ENCODE peak calls at places on chromosomes 13 and 19, in seven cellular contexts. X, Q, F, C, B, Y and J are unnamed samples.

GRCh38 chr13:48333976-48334375 is 30.4 kb downstream of the RB1 start:
- DNase-seq in X (peak; percentile 36), Q (no peak), F (no peak), C (no peak), B (no peak), Y (peak; percentile 4), J (peak; percentile 23)

GRCh38 chr13:45873491-45874360 is 22.2 kb upstream of the SIAH3 start:
- DNase-seq in X (no peak), Q (no peak), F (no peak), C (no peak), B (no peak), Y (peak; percentile 26), J (no peak)

GRCh38 chr13:59488436-59488835 is 675.3 kb downstream of the DIAPH3 start:
- DNase-seq in X (no peak), Q (no peak), F (no peak), C (no peak), B (no peak), Y (no peak), J (peak; percentile 52)

GRCh38 chr13:50227356-50227755 is 212.1 kb downstream of the KCNRG start:
- DNase-seq in X (no peak), Q (no peak), F (no peak), C (no peak), B (no peak), Y (no peak), J (no peak)

GRCh38 chr13:36872621-36873020 is 47.4 kb downstream of the SMAD9 start:
- DNase-seq in X (no peak), Q (no peak), F (no peak), C (peak; percentile 28), B (no peak), Y (no peak), J (no peak)

GRCh38 chr13:39419866-39420265 is 183.1 kb downstream of the LHFPL6 start:
- DNase-seq in X (no peak), Q (no peak), F (no peak), C (no peak), B (no peak), Y (no peak), J (no peak)

GRCh38 chr19:12035220-12036172 is at the start of gene ZNF433:
- DNase-seq in X (peak; percentile 71), Q (peak; percentile 96), F (peak; percentile 94), C (peak; percentile 97), B (peak; percentile 36), Y (peak; percentile 87), J (peak; percentile 82)

GRCh38 chr13:94917814-94918213 is 205.5 kb upstream of the SOX21 start:
- DNase-seq in X (no peak), Q (no peak), F (no peak), C (no peak), B (no peak), Y (peak; percentile 8), J (no peak)

GRCh38 chr19:15629003-15629880 is 11.5 kb upstream of the CYP4F3 start:
- DNase-seq in X (peak; percentile 19), Q (peak; percentile 84), F (no peak), C (peak; percentile 83), B (peak; percentile 2), Y (peak; percentile 4), J (peak; percentile 47)

GRCh38 chr13:96662036-96662435 is 332.2 kb downstream of the OXGR1 start:
- DNase-seq in X (no peak), Q (no peak), F (no peak), C (no peak), B (no peak), Y (no peak), J (no peak)

GRCh38 chr19:50005428-50005827 is 19.7 kb downstream of the VRK3 start:
- DNase-seq in X (no peak), Q (no peak), F (no peak), C (no peak), B (no peak), Y (no peak), J (no peak)

GRCh38 chr13:29799041-29799440 is 51.4 kb downstream of the UBL3 start:
- DNase-seq in X (no peak), Q (no peak), F (no peak), C (no peak), B (no peak), Y (no peak), J (no peak)

GRCh38 chr13:51862965-51863364 is 1.2 kb downstream of the CCDC70 start:
- DNase-seq in X (no peak), Q (no peak), F (no peak), C (no peak), B (no peak), Y (no peak), J (no peak)

GRCh38 chr19:53909471-53910169 is 542 bp downstream of the CACNG7 start:
- DNase-seq in X (no peak), Q (no peak), F (no peak), C (no peak), B (no peak), Y (no peak), J (no peak)

GRCh38 chr19:35346193-35347052 is 1.3 kb upstream of the FFAR1 start:
- DNase-seq in X (no peak), Q (peak; percentile 41), F (peak; percentile 48), C (no peak), B (no peak), Y (no peak), J (no peak)

GRCh38 chr13:90997951-90998350 is 349.5 kb upstream of the MIR17HG start:
- DNase-seq in X (no peak), Q (no peak), F (no peak), C (no peak), B (no peak), Y (no peak), J (no peak)

GRCh38 chr13:58399263-58399662 is 767.7 kb downstream of the PCDH17 start:
- DNase-seq in X (no peak), Q (no peak), F (no peak), C (no peak), B (no peak), Y (no peak), J (no peak)

GRCh38 chr19:44748426-44749254 is at the start of gene BCL3:
- DNase-seq in X (no peak), Q (peak; percentile 79), F (no peak), C (peak; percentile 87), B (no peak), Y (no peak), J (no peak)

GRCh38 chr13:51895906-51896888 is 34.4 kb downstream of the CCDC70 start:
- DNase-seq in X (peak; percentile 61), Q (no peak), F (no peak), C (peak; percentile 65), B (peak; percentile 7), Y (peak; percentile 62), J (peak; percentile 62)

GRCh38 chr19:13163609-13164364 is 13.6 kb downstream of the IER2 start:
- DNase-seq in X (peak; percentile 83), Q (peak; percentile 83), F (peak; percentile 84), C (peak; percentile 75), B (peak; percentile 67), Y (peak; percentile 85), J (peak; percentile 93)

DNA sequence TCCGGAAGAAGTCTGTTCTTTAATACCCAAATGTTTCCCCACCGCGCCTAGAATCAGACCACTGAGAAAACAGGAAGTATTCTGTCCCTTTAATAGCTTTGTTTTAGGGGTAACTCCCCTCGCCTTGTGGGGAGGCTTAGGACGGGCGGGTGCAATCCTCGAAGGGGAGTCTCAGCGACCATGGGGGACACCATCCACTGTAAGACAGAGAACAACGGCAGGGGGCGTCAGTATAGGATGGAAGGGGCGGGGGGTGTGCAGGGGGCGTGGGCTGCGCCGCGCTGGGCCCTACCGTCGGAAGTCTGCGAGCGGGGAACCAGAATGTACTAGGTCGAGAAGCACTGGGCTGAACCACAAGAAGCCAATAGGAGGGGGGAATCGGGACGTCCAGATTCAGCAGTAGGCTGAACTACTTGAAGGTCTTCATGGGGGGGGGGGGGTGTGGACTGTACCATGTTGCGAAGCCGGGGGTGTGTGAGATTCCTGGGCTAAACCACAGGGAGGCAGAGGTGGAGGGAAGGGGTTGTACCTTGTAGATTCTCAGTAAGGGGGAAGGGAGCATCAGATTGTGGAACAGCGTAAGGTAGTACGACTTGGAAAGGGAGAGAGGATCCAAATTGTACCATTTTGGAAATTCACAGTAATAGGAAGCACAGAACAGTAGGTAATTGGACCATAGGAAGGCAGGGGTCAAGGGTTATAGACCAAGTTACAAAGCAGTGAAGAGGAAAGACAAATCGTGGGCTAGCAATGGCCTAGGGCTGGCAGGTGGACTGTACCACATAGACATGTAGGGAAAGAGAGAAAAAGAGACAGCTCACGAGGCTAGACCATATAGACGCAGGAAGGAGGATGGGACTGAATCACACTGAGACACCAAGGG is 1.0 kb upstream of the DBP start:
- DNase-seq in X (peak; percentile 96), Q (peak; percentile 88), F (peak; percentile 86), C (peak; percentile 88), B (peak; percentile 94), Y (peak; percentile 93), J (peak; percentile 97)
- TF ChIP-seq CTCF in X (peak; percentile 27), Q (no peak), F (no peak), C (no peak), B (peak; percentile 30), Y (peak; percentile 12), J (peak; percentile 5)

GRCh38 chr19:20233105-20233504 is 66.1 kb downstream of the ZNF486 start:
- DNase-seq in X (no peak), Q (no peak), F (no peak), C (no peak), B (no peak), Y (no peak), J (peak; percentile 61)
- TF ChIP-seq CTCF in X (no peak), Q (no peak), F (no peak), C (no peak), B (no peak), Y (no peak), J (no peak)

GRCh38 chr13:106415427-106415826 is 120.0 kb downstream of the EFNB2 start:
- DNase-seq in X (peak; percentile 11), Q (no peak), F (no peak), C (no peak), B (no peak), Y (no peak), J (peak; percentile 92)
- TF ChIP-seq CTCF in X (no peak), Q (no peak), F (no peak), C (no peak), B (no peak), Y (no peak), J (no peak)

DNA sequence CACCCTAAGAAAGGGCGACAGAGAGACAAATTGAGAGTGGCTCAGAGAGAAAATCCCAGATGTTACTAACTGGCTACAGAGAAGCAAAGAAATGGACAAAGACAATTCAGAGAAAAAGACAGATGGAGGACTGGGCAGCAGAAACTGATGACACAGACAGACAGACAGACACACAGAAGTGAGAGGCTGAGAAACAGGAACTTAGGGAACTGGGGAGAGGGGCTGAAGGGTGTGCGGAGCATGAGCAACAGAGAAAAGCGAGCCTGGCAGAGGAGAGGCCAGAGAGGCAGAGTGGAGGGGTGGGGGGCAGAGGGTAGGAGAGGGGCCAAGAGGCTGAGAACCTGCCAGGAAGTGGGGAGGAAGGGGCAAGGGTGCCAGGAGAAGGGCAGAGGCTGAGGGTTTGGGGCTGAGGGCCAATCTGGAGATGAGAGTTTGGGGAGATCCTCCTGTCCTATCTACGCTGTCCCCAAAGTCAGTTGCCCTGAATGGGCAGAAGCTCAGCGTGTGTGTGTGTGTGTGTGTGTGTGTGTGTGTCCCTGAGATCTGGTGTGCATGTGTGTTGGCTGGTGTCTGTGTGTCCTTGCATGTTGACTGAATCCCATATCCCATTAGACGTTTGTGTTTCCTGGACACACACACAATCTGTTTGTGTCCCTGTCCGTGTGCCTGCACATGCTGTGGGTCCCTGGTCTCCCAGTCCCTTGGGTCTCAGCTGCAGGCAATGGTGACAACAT is 5.6 kb upstream of the ERFL start:
- DNase-seq in X (no peak), Q (no peak), F (no peak), C (no peak), B (no peak), Y (no peak), J (no peak)
- TF ChIP-seq CTCF in X (no peak), Q (no peak), F (no peak), C (no peak), B (no peak), Y (no peak), J (no peak)